ENCODE peak calls at places on chromosomes 12 and 14, in five cellular contexts. F is lower lobe of right lung, U is left lung, S is IMR-90, W is AG04450. O is an unnamed sample.

GRCh38 chr12:124498178-124498869 is 69.1 kb downstream of the NCOR2 start:
- DNase-seq in W (no peak), S (peak), U (no peak), F (no peak), O (no peak)

GRCh38 chr12:89472508-89472907 is 52.1 kb downstream of the GALNT4 start:
- DNase-seq in S (peak), F (no peak), W (no peak), U (no peak), O (no peak)

GRCh38 chr14:50351016-50351415 is 38.9 kb downstream of the DMAC2L start:
- DNase-seq in F (no peak), W (no peak), U (no peak), S (peak), O (no peak)

GRCh38 chr14:86712727-86713126 is 1182.8 kb downstream of the FLRT2 start:
- DNase-seq in F (no peak), S (no peak), U (no peak), W (no peak), O (no peak)

GRCh38 chr12:127064207-127064606 is 1202.8 kb upstream of the TMEM132C start:
- DNase-seq in S (no peak), F (no peak), W (no peak), U (no peak), O (no peak)

GRCh38 chr14:59133202-59133601 is 55.3 kb upstream of the DAAM1 start:
- DNase-seq in U (no peak), W (no peak), S (no peak), F (no peak), O (no peak)

GRCh38 chr12:100383586-100384548 is 27.0 kb downstream of the SLC17A8 start:
- DNase-seq in U (no peak), S (no peak), W (no peak), F (no peak), O (no peak)

GRCh38 chr14:89616425-89617141 is 199.6 kb upstream of the FOXN3 start:
- DNase-seq in U (no peak), W (no peak), S (peak), F (no peak), O (no peak)

GRCh38 chr12:69897744-69898143 is 72.7 kb downstream of the MYRFL start:
- DNase-seq in S (peak), U (no peak), F (no peak), W (peak), O (peak)

GRCh38 chr12:120353556-120354317 is 15.2 kb downstream of the MSI1 start:
- DNase-seq in U (no peak), W (no peak), S (no peak), F (no peak), O (no peak)

GRCh38 chr12:54040148-54040494 is 7.3 kb downstream of the HOXC5 start:
- DNase-seq in W (no peak), U (no peak), S (no peak), F (no peak), O (no peak)

GRCh38 chr12:23238190-23238589 is 613.2 kb downstream of the ETNK1 start:
- DNase-seq in S (no peak), U (no peak), W (no peak), F (no peak), O (no peak)

GRCh38 chr12:1422604-1423315 is 171.6 kb downstream of the FBXL14 start:
- DNase-seq in W (no peak), F (no peak), U (no peak), S (no peak), O (no peak)

GRCh38 chr14:80116157-80116556 is 95.1 kb downstream of the DIO2 start:
- DNase-seq in W (no peak), S (no peak), F (no peak), U (no peak), O (no peak)

GRCh38 chr12:19572920-19573558 is 133.7 kb downstream of the AEBP2 start:
- DNase-seq in F (no peak), S (peak), W (no peak), U (no peak), O (peak)

GRCh38 chr12:11863478-11863906 is 207.2 kb upstream of the BCL2L14 start:
- DNase-seq in U (no peak), S (no peak), F (no peak), W (no peak), O (no peak)

GRCh38 chr12:80313184-80313583 is 130.9 kb upstream of the PTPRQ start:
- DNase-seq in F (no peak), S (no peak), U (no peak), W (no peak), O (no peak)

GRCh38 chr12:31471061-31471460 is 119.9 kb downstream of the DENND5B start:
- DNase-seq in U (no peak), F (no peak), W (no peak), S (no peak), O (no peak)

GRCh38 chr14:99706121-99706900 is 22.2 kb downstream of the CYP46A1 start:
- DNase-seq in U (no peak), W (no peak), F (no peak), S (no peak), O (no peak)

GRCh38 chr12:46450279-46450748 is 77.7 kb upstream of the SLC38A2 start:
- DNase-seq in F (peak), S (no peak), W (no peak), U (peak), O (no peak)

GRCh38 chr12:52147367-52147972 is 44.3 kb downstream of the KRT80 start:
- DNase-seq in W (peak), F (peak), U (peak), S (peak), O (peak)

GRCh38 chr12:91887957-91888356 is 257.7 kb downstream of the BTG1 start:
- DNase-seq in W (no peak), F (no peak), S (no peak), U (no peak), O (no peak)

GRCh38 chr12:108855284-108856169 is 1.9 kb downstream of the SSH1 start:
- DNase-seq in F (no peak), U (no peak), S (peak), W (no peak), O (no peak)

GRCh38 chr14:92850492-92850891 is 56.4 kb downstream of the GOLGA5 start:
- DNase-seq in F (no peak), U (no peak), S (peak), W (no peak), O (no peak)

GRCh38 chr12:128729628-128730121 is 94.1 kb downstream of the SLC15A4 start:
- DNase-seq in S (no peak), U (no peak), W (no peak), F (no peak), O (no peak)

GRCh38 chr12:117809509-117809908 is 159.3 kb downstream of the KSR2 start:
- DNase-seq in U (no peak), W (no peak), F (no peak), S (no peak), O (no peak)

GRCh38 chr14:91009501-91010152 is 50.8 kb downstream of the RPS6KA5 start:
- DNase-seq in S (no peak), F (no peak), U (no peak), W (no peak), O (no peak)

GRCh38 chr14:91015435-91015834 is 45.0 kb downstream of the RPS6KA5 start:
- DNase-seq in U (no peak), W (no peak), F (no peak), S (no peak), O (no peak)

GRCh38 chr14:91008759-91009409 is 51.6 kb downstream of the RPS6KA5 start:
- DNase-seq in F (no peak), S (no peak), U (no peak), W (no peak), O (no peak)

GRCh38 chr14:91010153-91010533 is 50.3 kb downstream of the RPS6KA5 start:
- DNase-seq in U (no peak), W (no peak), F (no peak), S (no peak), O (no peak)

GRCh38 chr14:91012050-91012449 is 48.4 kb downstream of the RPS6KA5 start:
- DNase-seq in F (no peak), S (no peak), W (no peak), U (no peak), O (no peak)
- H3K27ac ChIP-seq in F (no peak), S (no peak), W (no peak), U (no peak), O (no peak)

DNA sequence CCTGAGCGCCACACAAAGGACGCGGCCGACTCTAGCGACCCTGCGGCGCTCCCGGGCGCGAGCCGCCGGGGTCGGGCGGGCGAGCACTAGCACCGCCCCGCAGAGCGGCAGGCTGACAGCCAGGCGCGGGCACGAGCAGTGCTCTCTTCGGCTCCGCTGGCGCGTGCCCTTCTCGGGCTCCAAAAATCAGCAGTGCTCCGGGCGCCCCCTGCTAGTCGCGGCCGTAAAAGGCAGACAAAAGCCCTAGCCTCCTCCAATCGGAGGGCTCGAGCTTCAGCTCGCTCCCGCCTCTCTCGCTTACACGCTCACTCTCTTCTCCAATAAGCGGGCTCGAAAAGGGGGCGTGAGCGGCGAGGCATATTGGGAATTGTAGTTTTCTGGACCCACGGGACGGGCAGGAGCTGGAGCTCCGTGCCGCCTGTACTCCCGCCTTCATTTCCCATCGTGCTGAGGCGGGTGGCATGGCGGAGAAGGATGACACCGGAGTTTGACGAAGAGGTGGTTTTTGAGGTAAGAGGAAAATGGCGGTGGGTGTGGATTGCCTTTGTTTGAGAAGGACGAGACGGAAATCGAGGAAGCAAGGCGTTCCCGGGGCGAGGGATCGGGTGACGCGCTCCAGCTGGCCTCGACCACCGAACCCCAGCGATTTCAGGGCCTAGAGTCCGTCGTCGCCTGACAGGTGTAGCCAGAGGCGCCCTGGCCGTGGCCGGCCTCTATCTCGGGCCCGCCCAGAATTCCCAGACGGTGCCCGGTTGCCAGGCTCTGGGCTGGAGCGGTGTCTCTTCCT is at the start of the genes FGD6 and VEZT:
- DNase-seq in F (peak), U (peak), S (peak), W (peak), O (peak)
- TF ChIP-seq CTCF in F (peak), U (peak), S (peak), W (peak), O (peak)

GRCh38 chr14:54840336-54840735 is 62.3 kb downstream of the GCH1 start:
- DNase-seq in U (no peak), W (no peak), F (no peak), S (no peak), O (no peak)
- H3K27ac ChIP-seq in U (no peak), W (no peak), F (no peak), S (no peak), O (no peak)

GRCh38 chr12:59425798-59426197 is 170.0 kb upstream of the SLC16A7 start:
- DNase-seq in U (no peak), S (no peak), W (no peak), F (no peak), O (no peak)

GRCh38 chr12:59429766-59430165 is 166.1 kb upstream of the SLC16A7 start:
- DNase-seq in U (no peak), S (peak), W (peak), F (no peak), O (no peak)

GRCh38 chr12:59432057-59432456 is 163.8 kb upstream of the SLC16A7 start:
- DNase-seq in F (no peak), W (no peak), S (no peak), U (no peak), O (no peak)

DNA sequence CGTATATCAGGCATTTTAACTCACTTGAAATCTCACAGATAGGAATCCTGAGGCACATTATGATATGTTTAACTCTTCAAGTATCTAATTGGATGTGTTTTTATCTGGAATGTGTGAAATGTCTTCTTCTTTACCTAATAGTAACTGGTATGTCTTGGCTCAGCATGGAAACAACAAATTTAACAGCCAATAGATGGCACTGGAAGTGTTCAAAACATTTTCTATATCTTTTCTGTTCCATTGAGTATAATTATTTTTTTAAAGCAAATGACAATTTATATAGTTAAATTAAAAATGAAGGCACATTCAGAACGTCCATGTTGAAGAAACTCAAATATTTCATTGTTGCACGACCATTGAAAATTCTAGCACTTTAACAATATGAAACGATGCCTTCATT is 164.6 kb upstream of the SLC16A7 start:
- DNase-seq in F (no peak), S (peak), U (no peak), W (no peak), O (no peak)
- TF ChIP-seq CTCF in F (no peak), S (peak), U (no peak), W (peak), O (peak)

DNA sequence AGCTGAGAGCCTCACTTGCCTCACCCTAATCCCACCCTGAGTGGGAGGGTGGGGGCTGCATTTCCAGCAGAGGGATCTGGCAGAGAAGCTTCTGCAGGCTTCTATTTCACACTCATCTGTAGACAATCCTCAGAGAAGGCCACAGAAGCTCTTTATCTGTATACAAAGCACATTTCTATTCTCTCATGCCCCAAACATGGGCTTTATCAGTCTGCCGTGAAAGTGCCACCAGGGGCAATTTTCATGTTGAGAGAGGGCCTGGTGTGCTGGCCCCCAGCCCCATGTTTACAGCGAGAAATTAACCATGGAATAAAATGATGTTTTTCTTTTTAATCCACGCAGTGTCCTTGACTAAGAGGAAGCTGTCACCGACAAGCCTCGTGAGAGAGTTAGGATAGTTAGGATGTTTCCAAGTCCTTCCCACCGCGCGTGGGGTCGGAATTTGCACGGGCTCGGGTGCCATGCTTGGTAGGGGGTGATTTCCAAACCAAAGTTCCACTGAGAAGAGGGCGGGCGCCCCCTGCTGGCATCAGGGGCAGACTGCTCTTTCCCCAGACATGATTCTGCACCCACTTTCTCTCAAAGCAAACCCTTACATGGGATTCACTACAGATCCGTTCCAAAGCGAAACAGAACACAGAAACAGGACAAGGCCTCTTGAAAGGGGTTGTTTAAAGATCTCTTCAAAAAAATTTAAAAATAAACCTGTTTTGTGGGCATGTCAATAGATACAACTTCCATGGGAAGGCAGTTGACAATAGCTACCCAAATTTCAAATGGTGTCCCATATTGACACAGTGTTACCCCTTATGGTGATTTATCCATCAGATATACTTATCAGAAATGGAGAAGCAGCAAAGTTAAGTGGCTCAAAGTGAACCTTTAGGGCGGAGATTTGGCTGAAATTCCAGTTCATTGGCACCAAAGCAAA is 19.4 kb downstream of the BDKRB1 start:
- DNase-seq in S (peak), U (peak), F (peak), W (peak), O (peak)
- H3K27ac ChIP-seq in S (peak), U (no peak), F (no peak), W (peak), O (no peak)

DNA sequence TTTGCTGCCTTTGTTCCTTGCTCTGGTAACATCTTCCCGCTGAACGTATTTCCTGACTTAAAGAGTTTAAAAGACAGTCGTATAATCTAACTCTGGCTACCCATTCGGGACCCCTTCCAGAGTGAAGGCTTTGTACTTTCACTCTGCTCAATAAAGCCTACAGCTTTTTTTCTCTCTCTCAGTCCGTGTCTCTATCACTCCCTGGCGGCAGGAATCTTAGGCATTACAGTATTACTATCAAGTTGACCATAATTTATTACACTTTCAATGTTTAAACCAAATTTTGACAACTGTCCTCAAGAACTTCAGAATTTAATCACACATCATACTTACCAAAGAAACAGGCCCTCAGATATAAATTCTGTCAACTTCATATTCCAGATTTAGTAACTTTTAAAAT is 967.9 kb downstream of the FSCB start:
- DNase-seq in S (peak), W (no peak), U (no peak), F (no peak), O (peak)
- TF ChIP-seq CTCF in S (peak), W (peak), U (peak), F (peak), O (peak)

GRCh38 chr12:55698965-55699364 is 8.7 kb downstream of the ITGA7 start:
- DNase-seq in F (no peak), U (no peak), S (no peak), W (no peak), O (no peak)

GRCh38 chr12:55697686-55698085 is 10.0 kb downstream of the ITGA7 start:
- DNase-seq in W (no peak), U (peak), S (no peak), F (no peak), O (no peak)

GRCh38 chr12:55700255-55701018 is 7.3 kb downstream of the ITGA7 start:
- DNase-seq in U (no peak), S (peak), W (no peak), F (no peak), O (peak)

GRCh38 chr12:55698241-55698955 is 9.3 kb downstream of the ITGA7 start:
- DNase-seq in F (peak), U (no peak), W (no peak), S (no peak), O (no peak)

GRCh38 chr12:55699471-55700055 is 8.1 kb downstream of the ITGA7 start:
- DNase-seq in W (no peak), F (no peak), U (no peak), S (no peak), O (no peak)
- H3K27ac ChIP-seq in W (no peak), F (no peak), U (no peak), S (no peak), O (no peak)

DNA sequence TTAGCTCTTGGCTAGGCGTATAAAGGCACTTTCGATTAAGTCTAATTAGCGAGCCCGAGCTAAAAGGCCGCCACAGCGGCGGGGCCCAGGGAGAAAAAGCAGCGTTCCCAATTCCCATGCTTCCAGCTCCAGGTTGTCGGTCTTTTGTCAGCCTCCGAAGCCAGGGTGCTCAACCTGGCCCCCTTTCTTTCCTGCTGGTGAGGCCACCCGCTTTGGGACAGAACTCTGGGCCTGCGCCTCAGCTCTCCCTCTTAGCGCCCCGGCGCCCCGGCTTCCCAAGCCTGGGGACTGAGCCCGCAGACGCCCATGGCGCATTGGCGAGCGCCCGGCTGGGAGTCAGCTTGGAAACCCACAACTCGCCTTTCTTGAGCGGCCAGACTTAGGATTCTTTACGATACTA is 33.4 kb upstream of the TBX5 start:
- DNase-seq in S (no peak), F (no peak), U (no peak), W (no peak), O (no peak)
- TF ChIP-seq CTCF in S (no peak), F (no peak), U (no peak), W (no peak), O (no peak)

GRCh38 chr14:56137842-56138241 is 19.6 kb downstream of the PELI2 start:
- DNase-seq in S (no peak), U (no peak), W (no peak), F (no peak), O (no peak)

GRCh38 chr14:56135001-56135400 is 16.8 kb downstream of the PELI2 start:
- DNase-seq in F (peak), S (no peak), W (no peak), U (no peak), O (no peak)

GRCh38 chr14:56136571-56137498 is 18.6 kb downstream of the PELI2 start:
- DNase-seq in U (no peak), W (no peak), F (no peak), S (peak), O (no peak)

GRCh38 chr14:56135668-56136067 is 17.5 kb downstream of the PELI2 start:
- DNase-seq in U (no peak), W (no peak), F (no peak), S (no peak), O (no peak)

DNA sequence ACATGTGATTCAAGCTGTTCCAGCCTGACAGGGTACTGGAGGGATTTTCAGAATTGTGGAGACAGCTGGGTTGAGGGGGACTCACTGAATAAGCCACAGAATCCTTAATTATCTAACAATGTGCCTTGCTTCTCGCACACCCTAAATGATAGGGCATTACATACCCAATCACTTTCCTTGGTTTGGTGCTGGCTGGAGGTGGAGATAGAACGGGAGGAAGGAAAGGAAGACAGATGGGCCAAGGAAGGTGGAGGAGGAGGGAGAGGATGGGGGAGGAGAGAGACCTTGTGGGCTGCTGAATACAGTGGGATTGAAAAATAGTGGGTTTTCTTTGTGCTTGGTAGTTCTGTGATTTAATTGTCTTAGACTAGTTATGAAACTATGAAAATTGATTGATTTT is 20.8 kb downstream of the PELI2 start:
- DNase-seq in F (no peak), W (no peak), S (no peak), U (no peak), O (no peak)
- H3K27ac ChIP-seq in F (no peak), W (no peak), S (no peak), U (no peak), O (no peak)